ENCODE peak calls at places on chromosome 20, in ten cellular contexts. L is breast epithelium, K is upper lobe of left lung, W is ovary, O is GM12891, D is IMR-90, N is stomach, S is endothelial cell of umbilical vein, U is testis, Y is Peyer's patch. A is an unnamed sample.

GRCh38 chr20:2449386-2449785 is 21.2 kb downstream of the SNRPB start:
- DNase-seq in L (no peak), K (no peak), W (no peak), O (no peak), D (no peak), N (no peak), S (no peak), U (no peak), Y (no peak), A (no peak)

GRCh38 chr20:9911519-9911918 is 72.6 kb upstream of the PAK5 start:
- DNase-seq in L (no peak), K (peak; percentile 29), W (no peak), O (no peak), D (no peak), N (no peak), S (no peak), U (no peak), Y (no peak), A (no peak)

GRCh38 chr20:47272893-47273590 is 83.5 kb downstream of the ZMYND8 start:
- DNase-seq in L (no peak), K (peak; percentile 45), W (peak; percentile 46), O (no peak), D (peak; percentile 71), N (peak; percentile 38), S (peak; percentile 80), U (peak; percentile 57), Y (no peak), A (peak; percentile 33)

GRCh38 chr20:57693002-57693582 is 16.7 kb downstream of the PMEPA1 start:
- DNase-seq in L (peak; percentile 91), K (peak; percentile 51), W (no peak), O (no peak), D (no peak), N (peak; percentile 66), S (no peak), U (no peak), Y (peak; percentile 83), A (no peak)

GRCh38 chr20:48642105-48642880 is 185.5 kb downstream of the PREX1 start:
- DNase-seq in L (no peak), K (no peak), W (no peak), O (no peak), D (no peak), N (no peak), S (no peak), U (no peak), Y (no peak), A (no peak)

GRCh38 chr20:17536944-17537444 is 5.8 kb upstream of the BFSP1 start:
- DNase-seq in L (peak; percentile 74), K (peak; percentile 77), W (peak; percentile 75), O (peak; percentile 41), D (peak; percentile 76), N (peak; percentile 76), S (peak; percentile 86), U (peak; percentile 81), Y (peak; percentile 56), A (no peak)

GRCh38 chr20:4007383-4008025 is 7.9 kb downstream of the RNF24 start:
- DNase-seq in L (no peak), K (no peak), W (no peak), O (no peak), D (no peak), N (no peak), S (no peak), U (no peak), Y (no peak), A (no peak)

GRCh38 chr20:34062651-34063482 is 49.2 kb downstream of the EIF2S2 start:
- DNase-seq in L (no peak), K (no peak), W (no peak), O (no peak), D (peak; percentile 62), N (no peak), S (no peak), U (no peak), Y (peak; percentile 23), A (no peak)

GRCh38 chr20:45336530-45337366 is 11.5 kb downstream of the SDC4 start:
- DNase-seq in L (peak; percentile 81), K (no peak), W (no peak), O (no peak), D (peak; percentile 95), N (peak; percentile 58), S (no peak), U (no peak), Y (peak; percentile 74), A (peak; percentile 83)

GRCh38 chr20:53872561-53873248 is 197.7 kb downstream of the BCAS1 start:
- DNase-seq in L (no peak), K (no peak), W (no peak), O (no peak), D (peak; percentile 30), N (no peak), S (no peak), U (no peak), Y (no peak), A (no peak)

GRCh38 chr20:63106765-63107448 is 100.1 kb upstream of the BHLHE23 start:
- DNase-seq in L (no peak), K (no peak), W (no peak), O (no peak), D (no peak), N (no peak), S (no peak), U (no peak), Y (no peak), A (no peak)

GRCh38 chr20:44592366-44592765 is 10.0 kb downstream of the PKIG start:
- DNase-seq in L (no peak), K (no peak), W (no peak), O (no peak), D (no peak), N (no peak), S (no peak), U (no peak), Y (no peak), A (no peak)

GRCh38 chr20:34791289-34792020 is 34.0 kb downstream of the NCOA6 start:
- DNase-seq in L (no peak), K (peak; percentile 40), W (no peak), O (no peak), D (peak; percentile 67), N (no peak), S (peak; percentile 9), U (no peak), Y (no peak), A (no peak)

GRCh38 chr20:52083627-52084232 is 107.8 kb downstream of the ZFP64 start:
- DNase-seq in L (peak; percentile 32), K (no peak), W (peak; percentile 65), O (no peak), D (peak; percentile 75), N (peak; percentile 59), S (peak; percentile 75), U (peak; percentile 82), Y (no peak), A (peak; percentile 44)

DNA sequence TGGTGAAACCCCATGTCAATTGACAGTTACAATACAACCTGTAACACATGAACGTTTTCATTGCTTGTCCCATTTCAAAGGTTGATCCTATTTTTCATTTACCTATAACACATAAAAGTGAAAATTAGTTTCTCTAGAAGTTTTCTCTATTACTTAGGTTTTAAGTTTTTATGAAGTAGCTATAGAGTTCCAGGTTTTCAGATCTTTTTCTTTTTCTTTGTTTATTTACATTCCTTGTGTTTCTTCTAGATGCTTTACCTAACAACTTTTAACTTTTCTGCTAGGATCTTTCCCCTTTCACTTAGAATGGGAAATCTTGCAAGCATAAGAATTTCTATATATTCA is 232.6 kb downstream of the PLCB1 start:
- DNase-seq in L (no peak), K (no peak), W (no peak), O (no peak), D (no peak), N (no peak), S (no peak), U (no peak), Y (no peak), A (no peak)
- TF ChIP-seq POLR2A in L (no peak), K (no peak), W (no peak), O (no peak), D (no peak), N (no peak), S (no peak), U (no peak), Y (no peak), A (no peak)

DNA sequence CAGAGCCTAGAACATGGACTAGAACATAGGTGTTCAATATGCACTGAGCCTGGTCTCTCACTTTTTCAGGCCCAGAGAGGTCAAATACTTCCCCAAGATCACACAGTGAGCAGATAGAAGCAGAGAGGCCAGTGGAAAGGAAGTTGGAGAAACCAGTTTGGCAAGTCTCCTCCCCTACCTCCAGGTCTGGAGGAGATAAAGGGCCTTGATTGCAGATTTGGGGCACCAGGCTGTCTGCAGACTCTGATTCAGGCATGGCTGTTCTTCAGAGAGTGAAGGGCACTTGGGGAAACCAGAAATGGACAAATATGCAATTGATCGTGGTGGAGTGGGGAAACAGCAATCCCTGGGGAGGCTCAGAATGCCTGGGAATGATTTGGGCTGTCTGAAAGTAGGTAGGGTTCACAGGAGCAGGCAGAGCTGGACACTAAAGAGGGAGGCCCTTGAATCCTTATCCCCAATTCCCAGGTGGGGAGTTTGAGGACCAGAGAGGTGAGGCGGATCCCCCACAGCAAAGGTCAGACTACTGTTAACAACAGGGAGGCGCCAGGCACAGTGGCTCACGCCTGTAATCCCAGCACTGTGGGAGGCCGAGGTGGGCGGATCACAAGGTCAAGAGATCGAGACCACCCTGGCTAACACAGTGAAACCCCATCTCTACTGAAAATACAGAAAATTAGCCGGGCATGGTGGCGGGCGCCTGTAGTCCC is 2.3 kb downstream of the PEDS1 start:
- DNase-seq in L (no peak), K (peak; percentile 82), W (no peak), O (no peak), D (no peak), N (peak; percentile 73), S (no peak), U (no peak), Y (no peak), A (no peak)
- TF ChIP-seq POLR2A in L (no peak), K (no peak), W (no peak), O (no peak), D (no peak), N (no peak), S (no peak), U (no peak), Y (no peak), A (no peak)

DNA sequence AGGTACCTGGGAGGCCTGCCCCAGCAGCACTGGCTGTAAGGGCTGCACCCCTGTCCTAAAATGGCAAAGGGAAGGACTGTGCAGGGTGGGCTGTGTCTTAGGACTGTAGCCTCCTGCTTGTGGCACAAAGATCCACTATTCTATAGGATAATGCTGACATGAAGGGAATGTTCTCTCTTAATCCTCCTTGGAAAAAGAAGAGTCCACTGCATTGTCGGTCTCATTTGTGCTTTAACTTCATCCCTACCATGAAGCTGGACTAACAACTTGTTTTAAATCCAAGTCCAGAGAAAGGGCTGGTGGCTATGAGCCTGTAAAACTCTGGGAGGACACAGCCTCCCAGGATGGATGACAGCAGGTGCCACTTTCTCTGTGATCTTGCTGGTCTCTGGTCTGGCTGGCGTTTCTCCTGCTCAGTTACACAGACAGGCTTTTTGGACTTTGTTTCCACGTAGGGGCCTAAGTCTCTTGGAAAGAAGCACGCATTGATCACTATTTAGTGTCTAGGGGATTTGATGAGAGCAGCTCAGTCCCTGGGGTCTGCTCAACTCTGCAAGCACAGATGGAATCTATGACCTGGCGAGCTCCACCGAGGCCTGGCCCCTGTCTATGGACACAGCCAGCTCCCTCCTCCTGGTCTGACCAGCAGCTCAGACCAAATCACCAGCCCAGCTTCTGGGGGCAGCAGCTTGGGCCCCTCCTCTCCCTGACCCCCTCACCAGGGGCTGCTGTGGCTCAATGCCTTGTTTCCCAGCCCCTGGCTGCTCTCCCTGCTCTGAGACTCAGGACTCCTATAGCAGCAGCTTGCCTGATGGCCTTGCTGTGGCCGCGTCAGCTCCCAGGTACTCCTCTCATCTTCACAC is 4.8 kb downstream of the CST3 start:
- DNase-seq in L (no peak), K (no peak), W (no peak), O (no peak), D (no peak), N (no peak), S (no peak), U (no peak), Y (no peak), A (no peak)
- TF ChIP-seq POLR2A in L (no peak), K (no peak), W (no peak), O (no peak), D (no peak), N (no peak), S (no peak), U (no peak), Y (no peak), A (no peak)

GRCh38 chr20:30376767-30377658 is 880.5 kb upstream of the DEFB115 start:
- DNase-seq in L (peak; percentile 58), K (peak; percentile 81), W (peak; percentile 83), O (peak; percentile 8), D (peak; percentile 79), N (peak; percentile 58), S (peak; percentile 85), U (peak; percentile 90), Y (peak; percentile 97), A (peak; percentile 40)
- TF ChIP-seq POLR2A in L (no peak), K (no peak), W (no peak), O (peak; percentile 44), D (peak; percentile 75), N (no peak), S (peak; percentile 71), U (no peak), Y (peak; percentile 40), A (peak; percentile 84)

A was measured in H54.